ENCODE peak calls at places on chromosomes 2 and 18, in ten cellular contexts. B, I, W, C, A, E, Y, P, Z and K are unnamed samples. For H3K4me1, the result is how much of the 10 kb centered on the place peaks cover.

GRCh38 chr18:7023581-7023980 is 94.0 kb downstream of the LAMA1 start:
- DNase-seq in B (no peak), I (no peak), W (no peak), C (no peak), A (no peak), E (no peak), Y (no peak), P (no peak), Z (no peak), K (no peak)

GRCh38 chr2:189254268-189254883 is 74.8 kb upstream of the COL5A2 start:
- DNase-seq in B (no peak), I (no peak), W (no peak), C (no peak), A (no peak), E (no peak), Y (no peak), P (no peak), Z (no peak), K (peak)

GRCh38 chr2:127479219-127479825 is 47.0 kb downstream of the IWS1 start:
- DNase-seq in B (peak), I (peak), W (peak), C (no peak), A (no peak), E (peak), Y (no peak), P (no peak), Z (no peak), K (peak)

GRCh38 chr2:67701011-67701410 is 303.9 kb downstream of the ETAA1 start:
- DNase-seq in B (no peak), I (no peak), W (no peak), C (no peak), A (no peak), E (no peak), Y (no peak), P (no peak), Z (no peak), K (no peak)

GRCh38 chr2:101983486-101983885 is 8.3 kb upstream of the IL1R2 start:
- DNase-seq in B (no peak), I (no peak), W (no peak), C (no peak), A (no peak), E (no peak), Y (no peak), P (no peak), Z (no peak), K (no peak)

GRCh38 chr2:124027182-124027581 is 2.1 kb downstream of the CNTNAP5 start:
- DNase-seq in B (peak), I (peak), W (peak), C (no peak), A (no peak), E (no peak), Y (no peak), P (no peak), Z (no peak), K (peak)

GRCh38 chr2:239028253-239028619 is 180.4 kb downstream of the TWIST2 start:
- DNase-seq in B (no peak), I (no peak), W (no peak), C (no peak), A (no peak), E (no peak), Y (no peak), P (peak), Z (no peak), K (no peak)

GRCh38 chr2:235171511-235172130 is 219.8 kb downstream of the SH3BP4 start:
- DNase-seq in B (no peak), I (no peak), W (no peak), C (no peak), A (no peak), E (no peak), Y (no peak), P (no peak), Z (no peak), K (peak)

GRCh38 chr2:105787376-105788318 is 42.9 kb downstream of the NCK2 start:
- DNase-seq in B (no peak), I (no peak), W (peak), C (no peak), A (peak), E (no peak), Y (no peak), P (no peak), Z (no peak), K (no peak)

GRCh38 chr2:69667805-69668382 is 24.4 kb upstream of the AAK1 start:
- DNase-seq in B (no peak), I (no peak), W (no peak), C (no peak), A (no peak), E (no peak), Y (no peak), P (no peak), Z (no peak), K (peak)

GRCh38 chr2:122203523-122203922 is 448.1 kb downstream of the TSN start:
- DNase-seq in B (no peak), I (no peak), W (no peak), C (no peak), A (no peak), E (no peak), Y (no peak), P (no peak), Z (no peak), K (peak)

GRCh38 chr18:955379-956066 is 50.9 kb downstream of the ADCYAP1 start:
- DNase-seq in B (no peak), I (no peak), W (no peak), C (no peak), A (no peak), E (no peak), Y (no peak), P (no peak), Z (no peak), K (no peak)

GRCh38 chr2:215900865-215901264 is 112.5 kb downstream of the MREG start:
- DNase-seq in B (peak), I (no peak), W (no peak), C (no peak), A (no peak), E (no peak), Y (no peak), P (no peak), Z (no peak), K (no peak)

GRCh38 chr2:145067631-145068030 is 547.7 kb upstream of the ZEB2 start:
- DNase-seq in B (no peak), I (no peak), W (no peak), C (no peak), A (no peak), E (no peak), Y (no peak), P (no peak), Z (no peak), K (no peak)
- H3K27ac ChIP-seq in B (no peak), I (no peak), W (no peak), C (peak), A (no peak), E (no peak), Y (no peak), P (no peak), Z (no peak), K (no peak)

GRCh38 chr18:48874701-48875162 is 76.0 kb downstream of the SMAD7 start:
- DNase-seq in B (no peak), I (no peak), W (no peak), C (peak), A (no peak), E (no peak), Y (no peak), P (no peak), Z (no peak), K (no peak)
- H3K4me1 ChIP-seq in B (under half), I (under half), W (under half), C (under half), A (under half), E (under half), Y (under half), P (under half), Z (under half), K (under half)

DNA sequence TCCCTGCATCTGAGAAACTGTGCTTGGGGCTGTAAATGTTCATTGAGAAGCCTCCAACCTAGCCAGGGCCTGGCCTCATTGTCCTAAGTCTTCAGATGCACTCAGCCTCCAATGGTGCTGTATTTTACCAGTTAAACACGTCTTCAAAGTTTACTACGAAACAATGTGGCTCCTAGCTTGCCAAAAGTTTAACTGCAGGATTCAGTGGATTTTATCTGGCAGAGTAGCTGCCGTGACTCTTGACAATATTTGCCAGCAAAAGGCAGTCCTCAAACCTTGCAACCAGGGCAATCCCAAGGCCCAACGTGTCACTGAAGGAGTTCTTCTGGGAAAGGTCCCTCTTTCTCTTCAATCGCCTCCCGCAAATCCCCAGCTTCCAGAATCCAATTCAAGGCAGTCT is 1.1 kb downstream of the PID1 start:
- DNase-seq in B (no peak), I (no peak), W (no peak), C (no peak), A (no peak), E (no peak), Y (no peak), P (no peak), Z (no peak), K (peak)
- H3K4me3 ChIP-seq in B (no peak), I (no peak), W (no peak), C (peak), A (no peak), E (no peak), Y (no peak), P (peak), Z (peak), K (peak)

DNA sequence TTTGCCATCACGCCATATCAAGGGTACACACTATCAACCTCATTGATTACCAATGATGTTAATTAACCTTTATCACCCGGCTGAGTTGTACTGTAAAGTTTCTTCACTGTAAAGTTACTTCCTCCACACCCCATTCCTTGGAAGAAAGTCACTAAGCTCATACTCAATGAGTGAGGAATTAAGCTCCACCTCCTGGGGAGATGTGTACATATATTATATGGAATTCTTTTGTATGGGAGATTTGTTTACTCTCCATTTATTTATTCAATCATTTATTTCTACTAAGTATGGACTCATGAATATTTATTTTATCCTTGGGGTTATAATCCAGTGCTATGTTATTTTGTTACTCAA is 56.8 kb downstream of the C2orf74 start:
- DNase-seq in B (no peak), I (no peak), W (no peak), C (no peak), A (no peak), E (no peak), Y (no peak), P (no peak), Z (no peak), K (no peak)
- H3K27ac ChIP-seq in B (no peak), I (no peak), W (no peak), C (no peak), A (no peak), E (no peak), Y (no peak), P (no peak), Z (no peak), K (no peak)

GRCh38 chr2:173087214-173087581 is 11.6 kb downstream of the MAP3K20 start:
- DNase-seq in B (no peak), I (no peak), W (no peak), C (no peak), A (no peak), E (no peak), Y (no peak), P (no peak), Z (no peak), K (no peak)
- H3K4me1 ChIP-seq in B (under half), I (half or more), W (under half), C (under half), A (under half), E (under half), Y (under half), P (under half), Z (under half), K (under half)